ENCODE peak calls at places on chromosome 11, in eight cellular contexts. X is GM23338; W is kidney; S is stomach; Y is A549; Z is CD4-positive, CD25-positive, alpha-beta regulatory T cell; N is endodermal cell; U is cardiac muscle cell. V is an unnamed sample. For H3K4me1, the result is how much of the 10 kb centered on the place peaks cover.

GRCh38 chr11:116173946-116174911 is 598.6 kb downstream of the BUD13 start:
- DNase-seq in X (peak), U (no peak), Z (no peak), Y (no peak), N (peak), W (no peak), S (no peak), V (no peak)

GRCh38 chr11:40186401-40187091 is 1272.9 kb downstream of the LRRC4C start:
- DNase-seq in Y (no peak), N (no peak), W (no peak), X (no peak), U (no peak), S (no peak), Z (no peak), V (no peak)

GRCh38 chr11:27242591-27242990 is 120.4 kb downstream of the CCDC34 start:
- DNase-seq in W (no peak), S (no peak), Z (no peak), U (no peak), N (peak), Y (no peak), X (no peak), V (no peak)

GRCh38 chr11:114346709-114347141 is 50.5 kb downstream of the NNMT start:
- DNase-seq in N (no peak), U (no peak), S (no peak), W (no peak), Z (peak), X (no peak), Y (peak), V (no peak)

GRCh38 chr11:71082454-71082853 is 169.9 kb downstream of the SHANK2 start:
- DNase-seq in Y (no peak), N (no peak), S (no peak), X (no peak), Z (no peak), U (no peak), W (no peak), V (no peak)

GRCh38 chr11:94599510-94599909 is 32.3 kb downstream of the PIWIL4 start:
- DNase-seq in N (no peak), Z (no peak), S (no peak), U (peak), Y (no peak), X (no peak), W (no peak), V (no peak)

GRCh38 chr11:94473177-94473799 is 20.4 kb downstream of the MRE11 start:
- DNase-seq in X (peak), N (no peak), Y (no peak), W (no peak), Z (no peak), U (no peak), S (no peak), V (no peak)

GRCh38 chr11:75659836-75660235 is 9.0 kb downstream of the MAP6 start:
- DNase-seq in X (no peak), Z (no peak), U (no peak), Y (no peak), S (no peak), W (no peak), N (no peak), V (no peak)

GRCh38 chr11:86016451-86016850 is 52.4 kb downstream of the PICALM start:
- DNase-seq in Y (no peak), W (no peak), S (no peak), X (no peak), U (no peak), N (no peak), Z (no peak), V (no peak)

GRCh38 chr11:74278721-74279148 is 32.7 kb downstream of the P4HA3 start:
- DNase-seq in N (no peak), S (no peak), W (no peak), X (no peak), Z (no peak), U (no peak), Y (peak), V (peak)

GRCh38 chr11:108224908-108225786 is 2.3 kb downstream of the ATM start:
- DNase-seq in S (no peak), Z (peak), Y (no peak), N (no peak), W (no peak), X (no peak), U (no peak), V (no peak)

GRCh38 chr11:14310696-14311095 is 48.3 kb downstream of the RRAS2 start:
- DNase-seq in W (no peak), U (no peak), Z (no peak), S (no peak), X (no peak), Y (no peak), N (no peak), V (no peak)

GRCh38 chr11:2583605-2583958 is 116.2 kb downstream of the KCNQ1OT1 start:
- DNase-seq in Y (no peak), S (peak), N (peak), U (no peak), W (peak), Z (no peak), X (no peak), V (no peak)

GRCh38 chr11:40241524-40242037 is 1217.9 kb downstream of the LRRC4C start:
- DNase-seq in Z (no peak), X (no peak), N (no peak), U (no peak), W (no peak), S (no peak), Y (no peak), V (no peak)

GRCh38 chr11:44608654-44609027 is 43.2 kb downstream of the CD82 start:
- DNase-seq in X (no peak), W (no peak), S (no peak), Y (no peak), N (no peak), Z (no peak), U (no peak), V (no peak)

GRCh38 chr11:2269601-2270321 is 627 bp downstream of the ASCL2 start:
- DNase-seq in W (peak), S (peak), Y (peak), X (peak), N (peak), Z (peak), U (peak), V (no peak)

GRCh38 chr11:77884186-77884828 is 63.4 kb downstream of the AAMDC start:
- DNase-seq in W (no peak), U (no peak), X (no peak), N (no peak), Z (no peak), Y (no peak), S (no peak), V (no peak)

GRCh38 chr11:44374001-44374400 is 64.1 kb upstream of the ALX4 start:
- DNase-seq in N (no peak), S (no peak), Z (no peak), Y (no peak), X (no peak), U (no peak), W (no peak), V (no peak)

GRCh38 chr11:61113209-61113608 is 10.9 kb downstream of the CD5 start:
- DNase-seq in X (no peak), W (no peak), Y (no peak), Z (no peak), U (no peak), N (no peak), S (no peak), V (no peak)

GRCh38 chr11:62786318-62787004 is 741 bp upstream of the TMEM179B start:
- DNase-seq in Y (peak), U (peak), Z (peak), S (peak), W (peak), N (peak), X (peak), V (peak)

GRCh38 chr11:111300569-111300968 is 2.2 kb downstream of the POU2AF3 start:
- DNase-seq in U (no peak), X (no peak), Z (no peak), W (no peak), N (no peak), Y (no peak), S (no peak), V (no peak)

GRCh38 chr11:130177782-130178181 is 18.2 kb downstream of the ST14 start:
- DNase-seq in S (no peak), U (no peak), X (no peak), N (no peak), Y (no peak), W (no peak), Z (no peak), V (no peak)

GRCh38 chr11:132686827-132687370 is 845.4 kb downstream of the OPCML start:
- DNase-seq in N (no peak), X (no peak), U (no peak), Z (no peak), S (no peak), W (no peak), Y (no peak), V (no peak)

GRCh38 chr11:13717331-13717730 is 48.9 kb downstream of the FAR1 start:
- DNase-seq in Y (peak), U (no peak), N (no peak), Z (no peak), W (no peak), X (no peak), S (no peak), V (no peak)

GRCh38 chr11:45850446-45850845 is 3.2 kb downstream of the CRY2 start:
- DNase-seq in Y (no peak), Z (no peak), U (no peak), N (no peak), W (no peak), X (no peak), S (no peak), V (no peak)
- H3K4me1 ChIP-seq in Y (under half), Z (under half), U (under half), N (under half), W (under half), X (under half), S (half or more), V (under half)

DNA sequence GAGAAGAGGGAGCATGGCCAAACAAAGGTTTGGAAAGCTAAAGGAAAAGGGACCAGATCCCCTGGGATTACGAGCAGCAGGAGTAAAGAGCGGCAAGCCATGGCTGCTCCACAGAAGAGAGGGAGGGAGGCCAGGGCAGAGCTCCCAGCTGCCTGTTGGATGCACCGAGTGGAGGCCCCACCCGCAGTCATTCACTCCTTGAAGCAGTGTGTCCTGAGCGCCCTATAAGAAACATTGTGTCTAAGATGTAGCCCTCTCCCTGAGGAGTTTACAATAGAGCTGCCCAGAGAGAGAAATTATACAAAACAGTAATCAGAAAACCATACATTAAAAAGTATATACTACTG is 54.7 kb upstream of the CSNK2A3 start:
- DNase-seq in N (no peak), Y (no peak), X (no peak), S (no peak), Z (no peak), U (no peak), W (no peak), V (no peak)
- H3K4me1 ChIP-seq in N (under half), Y (under half), X (under half), S (under half), Z (under half), U (under half), W (under half), V (under half)

GRCh38 chr11:120112174-120112796 is 25.6 kb downstream of the TRIM29 start:
- DNase-seq in N (peak), W (no peak), X (peak), Y (no peak), U (no peak), S (no peak), Z (no peak), V (no peak)

GRCh38 chr11:120106354-120106753 is 31.6 kb downstream of the TRIM29 start:
- DNase-seq in U (no peak), N (no peak), X (no peak), Y (no peak), Z (no peak), S (no peak), W (no peak), V (no peak)

GRCh38 chr11:120108785-120109168 is 29.1 kb downstream of the TRIM29 start:
- DNase-seq in S (no peak), X (no peak), Y (no peak), Z (no peak), N (no peak), W (no peak), U (no peak), V (no peak)

GRCh38 chr11:120108154-120108784 is 29.6 kb downstream of the TRIM29 start:
- DNase-seq in X (peak), Y (peak), W (no peak), U (peak), N (peak), Z (peak), S (peak), V (no peak)

GRCh38 chr11:120109531-120109930 is 28.4 kb downstream of the TRIM29 start:
- DNase-seq in Y (no peak), W (no peak), U (no peak), N (no peak), Z (no peak), X (no peak), S (no peak), V (no peak)
- H3K4me1 ChIP-seq in Y (under half), W (under half), U (under half), N (under half), Z (under half), X (under half), S (under half), V (under half)

GRCh38 chr11:32949739-32950138 is 57.1 kb downstream of the QSER1 start:
- DNase-seq in U (no peak), S (no peak), X (no peak), Y (no peak), N (no peak), W (no peak), Z (no peak), V (no peak)
- H3K4me1 ChIP-seq in U (under half), S (under half), X (under half), Y (under half), N (under half), W (under half), Z (under half), V (under half)

GRCh38 chr11:133969072-133969471 is 12.3 kb upstream of the IGSF9B start:
- DNase-seq in W (no peak), U (no peak), X (no peak), S (no peak), Z (no peak), N (no peak), Y (no peak), V (no peak)

GRCh38 chr11:133967599-133968238 is 11.0 kb upstream of the IGSF9B start:
- DNase-seq in W (no peak), X (no peak), U (no peak), S (no peak), Z (no peak), Y (no peak), N (no peak), V (no peak)

GRCh38 chr11:133966924-133967598 is 10.3 kb upstream of the IGSF9B start:
- DNase-seq in X (peak), U (peak), S (peak), Z (peak), W (no peak), Y (peak), N (peak), V (no peak)

GRCh38 chr11:133966147-133966546 is 9.4 kb upstream of the IGSF9B start:
- DNase-seq in X (no peak), S (no peak), W (no peak), Z (no peak), N (no peak), U (no peak), Y (no peak), V (no peak)

DNA sequence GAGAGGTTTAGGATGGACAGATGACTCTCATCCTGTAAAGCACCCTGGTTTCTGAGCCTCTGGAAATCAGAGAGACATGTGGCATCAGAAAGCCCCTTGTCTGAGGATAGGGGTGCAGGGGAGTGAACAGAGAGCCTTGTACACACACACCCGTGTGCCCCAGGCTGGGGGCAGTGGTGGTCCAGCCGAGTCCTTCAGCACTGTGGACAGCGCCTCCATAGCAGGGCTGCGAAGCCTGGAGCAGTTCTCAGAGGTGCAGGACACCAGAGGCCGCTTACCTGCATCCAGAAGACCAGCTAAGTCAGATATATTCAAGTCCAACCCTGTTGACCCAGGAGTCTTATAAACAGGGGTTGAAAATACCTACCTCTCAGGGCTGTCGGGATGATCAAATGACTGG is 11.5 kb upstream of the IGSF9B start:
- DNase-seq in S (no peak), X (peak), W (no peak), N (peak), Y (no peak), Z (no peak), U (peak), V (no peak)
- H3K4me1 ChIP-seq in S (under half), X (under half), W (under half), N (under half), Y (under half), Z (under half), U (under half), V (under half)

GRCh38 chr11:65416341-65417185 is 6.0 kb upstream of the NEAT1 start:
- DNase-seq in Z (peak), U (peak), S (peak), X (peak), N (peak), Y (peak), W (peak), V (peak)
- H3K4me1 ChIP-seq in Z (half or more), U (under half), S (half or more), X (under half), N (under half), Y (half or more), W (under half), V (under half)

GRCh38 chr11:123585206-123585605 is 69.2 kb downstream of the SCN3B start:
- DNase-seq in Y (no peak), W (no peak), S (peak), X (no peak), U (no peak), N (no peak), Z (no peak), V (no peak)
- H3K4me1 ChIP-seq in Y (half or more), W (under half), S (half or more), X (under half), U (under half), N (under half), Z (under half), V (under half)

GRCh38 chr11:65280646-65281045 is 18.9 kb downstream of the POLA2 start:
- DNase-seq in X (no peak), W (peak), U (no peak), Y (no peak), Z (no peak), S (no peak), N (no peak), V (no peak)

GRCh38 chr11:65277878-65278277 is 16.1 kb downstream of the POLA2 start:
- DNase-seq in U (no peak), N (no peak), W (no peak), Y (no peak), X (no peak), Z (no peak), S (no peak), V (no peak)

GRCh38 chr11:65278351-65278750 is 16.6 kb downstream of the POLA2 start:
- DNase-seq in Z (no peak), W (no peak), Y (no peak), U (no peak), N (no peak), X (peak), S (no peak), V (no peak)

GRCh38 chr11:65275906-65276305 is 14.1 kb downstream of the POLA2 start:
- DNase-seq in U (no peak), X (no peak), Z (no peak), N (no peak), Y (no peak), S (no peak), W (no peak), V (no peak)

DNA sequence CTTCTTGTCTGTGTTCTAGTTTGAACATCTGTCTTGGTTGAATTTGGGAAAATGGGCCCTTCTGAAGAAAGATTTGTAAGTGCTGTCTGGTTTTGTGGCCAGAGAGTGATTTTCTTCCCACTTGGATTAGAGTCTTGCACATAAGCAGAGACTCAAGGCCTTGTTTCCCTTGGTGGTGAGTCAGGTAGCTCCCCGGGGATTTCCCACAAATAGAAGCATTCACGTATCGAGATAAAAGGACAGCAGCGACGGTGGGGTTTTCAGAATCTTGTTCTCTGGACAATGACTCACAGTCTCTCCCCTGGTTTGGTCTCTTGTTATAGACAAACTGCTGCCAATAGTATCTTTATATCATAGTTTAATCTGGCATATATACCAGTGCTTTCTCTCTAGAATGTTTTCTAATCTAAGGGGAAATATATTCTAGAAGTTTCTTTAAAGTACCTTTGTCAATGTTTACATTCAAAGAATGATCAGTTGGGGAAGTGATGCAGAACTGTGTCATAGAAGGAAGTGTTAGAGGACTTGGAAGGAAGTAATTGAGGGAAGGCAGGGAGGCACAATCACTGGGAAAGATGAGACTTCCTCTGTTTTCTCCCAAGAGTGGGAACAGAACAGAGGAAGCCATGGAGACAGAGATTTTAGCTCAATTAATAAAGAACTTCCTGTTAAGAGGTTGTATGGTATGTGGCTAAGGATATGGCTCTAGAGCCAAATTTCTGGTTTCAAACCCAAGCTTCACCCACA is 18.1 kb downstream of the POLA2 start:
- DNase-seq in X (no peak), S (peak), Z (no peak), U (no peak), W (no peak), N (no peak), Y (peak), V (peak)
- H3K4me1 ChIP-seq in X (under half), S (half or more), Z (under half), U (under half), W (under half), N (under half), Y (half or more), V (under half)

DNA sequence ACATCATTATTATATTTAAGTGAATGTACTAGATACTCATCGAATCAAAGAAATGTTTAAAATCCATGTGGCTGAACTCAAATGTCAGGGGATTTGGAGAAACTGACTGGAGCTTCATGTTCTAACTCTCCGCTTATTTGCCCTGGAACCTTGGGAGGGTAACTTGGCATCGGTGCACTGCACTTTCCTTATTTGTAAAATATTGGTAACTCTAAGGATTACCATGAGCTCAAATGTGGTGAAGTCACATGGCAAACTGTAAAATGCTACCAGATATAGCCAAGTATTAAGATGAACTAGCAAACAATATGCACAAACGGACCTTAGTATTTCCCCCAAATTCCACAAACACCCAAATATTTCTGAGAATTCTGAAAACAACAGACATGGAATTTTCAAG is 75.6 kb downstream of the ETS1 start:
- DNase-seq in Z (no peak), X (no peak), N (no peak), Y (no peak), U (no peak), S (no peak), W (no peak), V (no peak)
- H3K4me1 ChIP-seq in Z (half or more), X (under half), N (under half), Y (half or more), U (under half), S (half or more), W (under half), V (half or more)

V was measured in thoracic aorta.